ENCODE peak calls at places on chromosomes 16 and 17, in eight cellular contexts. N, V, H, I, K, X, C and Q are unnamed samples.

GRCh38 chr17:71975331-71975801 is 145.5 kb upstream of the SOX9 start:
- DNase-seq in N (no peak), K (no peak), H (no peak), V (no peak), X (peak), C (no peak), I (peak), Q (no peak)

GRCh38 chr17:66676421-66676820 is 158.5 kb upstream of the CACNG5 start:
- DNase-seq in K (no peak), X (no peak), I (peak), C (no peak), H (no peak), V (no peak), N (no peak), Q (no peak)

GRCh38 chr17:73521376-73521775 is 122.9 kb downstream of the SDK2 start:
- DNase-seq in K (no peak), X (no peak), N (no peak), V (no peak), C (no peak), H (no peak), I (no peak), Q (no peak)

GRCh38 chr16:31527617-31528287 is at the start of gene AHSP:
- DNase-seq in X (no peak), V (no peak), N (no peak), I (no peak), K (no peak), C (no peak), H (no peak), Q (no peak)

GRCh38 chr17:79496422-79497005 is 114.3 kb downstream of the RBFOX3 start:
- DNase-seq in V (no peak), N (no peak), H (no peak), K (no peak), X (no peak), C (no peak), I (no peak), Q (no peak)

GRCh38 chr16:84292032-84292431 is 2.6 kb upstream of the WFDC1 start:
- DNase-seq in K (no peak), H (no peak), N (no peak), I (no peak), C (no peak), V (no peak), X (no peak), Q (no peak)

GRCh38 chr16:11405331-11406176 is 60.3 kb downstream of the RMI2 start:
- DNase-seq in N (no peak), I (no peak), C (peak), H (no peak), K (no peak), V (no peak), X (no peak), Q (no peak)

GRCh38 chr16:89764711-89765201 is 43.4 kb downstream of the ZNF276 start:
- DNase-seq in V (peak), X (peak), C (peak), K (peak), N (no peak), I (peak), H (no peak), Q (no peak)

GRCh38 chr16:57669476-57670162 is 1.5 kb downstream of the ADGRG3 start:
- DNase-seq in C (no peak), H (no peak), X (no peak), N (no peak), K (peak), I (no peak), V (no peak), Q (no peak)

GRCh38 chr17:77299256-77300015 is 158.7 kb downstream of the SEC14L1 start:
- DNase-seq in H (no peak), C (no peak), V (no peak), I (no peak), N (no peak), K (no peak), X (no peak), Q (no peak)

GRCh38 chr16:18975109-18975508 is 8.6 kb upstream of the TMC7 start:
- DNase-seq in H (no peak), I (no peak), X (no peak), K (no peak), V (no peak), C (no peak), N (no peak), Q (no peak)

GRCh38 chr17:27403480-27404005 is 52.7 kb upstream of the KSR1 start:
- DNase-seq in X (no peak), K (no peak), H (no peak), C (no peak), I (no peak), N (no peak), V (no peak), Q (no peak)

GRCh38 chr17:81056352-81056751 is 21.4 kb downstream of the BAIAP2 start:
- DNase-seq in X (no peak), V (no peak), C (no peak), K (no peak), N (no peak), I (no peak), H (no peak), Q (no peak)

GRCh38 chr17:5630434-5630833 is 46.1 kb upstream of the NLRP1 start:
- DNase-seq in X (no peak), V (no peak), I (no peak), H (no peak), N (no peak), C (no peak), K (no peak), Q (no peak)

GRCh38 chr17:11205656-11206055 is 35.4 kb upstream of the SHISA6 start:
- DNase-seq in K (no peak), V (no peak), C (no peak), H (no peak), X (no peak), N (no peak), I (no peak), Q (no peak)

GRCh38 chr16:20763461-20764232 is at the start of gene ACSM3:
- DNase-seq in H (peak), N (no peak), I (peak), C (peak), K (peak), V (no peak), X (peak), Q (no peak)

GRCh38 chr17:79251824-79252223 is 177.2 kb downstream of the ENGASE start:
- DNase-seq in I (no peak), H (no peak), X (no peak), C (no peak), K (no peak), N (no peak), V (no peak), Q (no peak)

GRCh38 chr16:13909872-13910303 is 10.1 kb upstream of the ERCC4 start:
- DNase-seq in N (no peak), C (no peak), K (no peak), H (no peak), I (peak), X (peak), V (no peak), Q (no peak)

GRCh38 chr16:18953535-18953934 is 27.3 kb upstream of the SMG1 start:
- DNase-seq in I (no peak), V (no peak), N (no peak), K (no peak), C (no peak), X (no peak), H (no peak), Q (no peak)

GRCh38 chr17:29633886-29634285 is 11.2 kb upstream of the CORO6 start:
- DNase-seq in H (no peak), K (no peak), N (no peak), I (no peak), V (no peak), C (no peak), X (no peak), Q (no peak)

GRCh38 chr16:3857189-3858013 is 23.1 kb downstream of the CREBBP start:
- DNase-seq in X (peak), C (no peak), I (no peak), H (no peak), V (no peak), N (no peak), K (peak), Q (no peak)

GRCh38 chr17:32693135-32693897 is 183.6 kb downstream of the MYO1D start:
- DNase-seq in I (no peak), N (no peak), K (no peak), C (no peak), V (no peak), H (no peak), X (no peak), Q (peak)

GRCh38 chr16:35788381-35788780 is 2329.0 kb downstream of the TP53TG3F start:
- DNase-seq in V (no peak), H (no peak), N (no peak), I (no peak), X (no peak), K (no peak), C (no peak), Q (no peak)

GRCh38 chr16:89395150-89396142 is 94.9 kb downstream of the ANKRD11 start:
- DNase-seq in H (no peak), V (no peak), N (peak), C (no peak), I (peak), K (no peak), X (peak), Q (peak)

GRCh38 chr17:51119415-51120356 is 982 bp downstream of the SPAG9 start:
- DNase-seq in N (peak), K (peak), C (peak), I (peak), H (peak), V (no peak), X (peak), Q (peak)

GRCh38 chr17:57578608-57578990 is 166.5 kb downstream of the CCDC182 start:
- DNase-seq in X (no peak), V (no peak), N (no peak), I (no peak), K (no peak), H (no peak), C (no peak), Q (no peak)

GRCh38 chr17:14301761-14302401 is 1.0 kb downstream of the HS3ST3B1 start:
- DNase-seq in V (no peak), N (no peak), H (no peak), I (no peak), C (peak), X (no peak), K (peak), Q (no peak)

GRCh38 chr16:68605746-68606145 is 39.4 kb upstream of the CDH3 start:
- DNase-seq in K (no peak), X (no peak), V (no peak), H (no peak), I (peak), C (no peak), N (no peak), Q (no peak)

GRCh38 chr17:78411241-78411855 is 32.9 kb downstream of the PGS1 start:
- DNase-seq in N (no peak), I (no peak), H (no peak), V (no peak), C (no peak), K (no peak), X (no peak), Q (no peak)

GRCh38 chr16:54929090-54930033 is 1.3 kb upstream of the IRX5 start:
- DNase-seq in H (peak), V (peak), I (peak), N (peak), X (peak), K (peak), C (peak), Q (peak)

GRCh38 chr16:85485379-85485778 is 127.7 kb upstream of the GSE1 start:
- DNase-seq in H (no peak), X (no peak), V (no peak), K (no peak), C (no peak), N (no peak), I (no peak), Q (no peak)

DNA sequence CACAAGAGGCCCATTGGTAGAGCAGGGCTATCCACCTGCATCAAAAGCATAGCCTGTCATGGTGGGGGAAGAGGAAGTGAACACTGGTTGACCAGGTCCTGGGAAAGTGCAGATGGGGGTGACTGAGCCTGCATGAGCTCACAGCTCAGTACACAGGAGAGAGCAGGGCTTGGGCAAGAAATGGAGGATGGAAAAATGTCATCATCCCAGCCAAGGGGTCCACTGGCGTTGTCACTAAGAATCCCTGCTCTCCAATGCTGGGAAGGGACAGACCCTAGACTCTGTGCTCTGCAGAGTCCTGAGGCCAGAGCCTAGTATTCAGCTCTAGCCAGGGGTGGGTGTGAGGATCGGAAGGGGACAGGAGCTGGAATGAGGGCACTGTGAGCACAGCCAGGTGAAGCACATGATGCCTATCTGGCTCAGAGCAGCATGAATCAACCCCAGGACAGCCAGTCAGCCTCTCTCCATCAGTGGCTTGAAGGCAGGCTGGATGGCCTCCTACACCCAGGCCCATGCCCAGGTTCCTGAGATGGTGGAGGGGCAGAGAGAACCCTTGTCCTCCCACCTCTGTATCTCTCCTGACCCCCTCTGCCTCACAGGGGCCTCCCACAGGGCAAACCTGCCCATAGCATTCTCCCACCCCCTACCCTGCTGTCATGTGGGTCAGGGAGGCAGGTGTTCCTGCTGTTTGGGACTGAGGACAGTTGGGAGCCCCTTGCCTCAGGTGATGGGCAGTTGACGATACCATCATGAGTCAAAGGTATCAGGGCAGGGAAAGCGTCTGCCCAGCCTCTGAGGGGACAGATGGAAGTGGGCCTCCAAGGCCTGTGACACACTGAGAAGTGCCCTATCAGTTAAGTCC is 13.8 kb upstream of the CTCF start:
- DNase-seq in C (no peak), I (no peak), K (peak), N (no peak), V (no peak), X (no peak), H (no peak), Q (no peak)
- H3K27ac ChIP-seq in C (peak), I (peak), K (peak), N (no peak), V (peak), X (no peak), H (no peak), Q (peak)

GRCh38 chr17:60747069-60747808 is 69.6 kb downstream of the BCAS3 start:
- DNase-seq in C (no peak), K (no peak), N (no peak), H (peak), I (no peak), V (no peak), X (no peak), Q (no peak)
- H3K27ac ChIP-seq in C (no peak), K (no peak), N (peak), H (no peak), I (no peak), V (no peak), X (no peak), Q (peak)

GRCh38 chr17:46264456-46265198 is 30.3 kb upstream of the LRRC37A start:
- DNase-seq in V (no peak), K (no peak), I (no peak), X (no peak), N (no peak), H (no peak), C (peak), Q (no peak)
- H3K27ac ChIP-seq in V (no peak), K (no peak), I (no peak), X (no peak), N (no peak), H (no peak), C (peak), Q (no peak)

GRCh38 chr17:65078441-65079160 is 22.1 kb upstream of the GNA13 start:
- DNase-seq in C (no peak), V (no peak), X (no peak), N (no peak), K (no peak), H (no peak), I (no peak), Q (no peak)
- H3K27ac ChIP-seq in C (no peak), V (peak), X (no peak), N (no peak), K (no peak), H (no peak), I (peak), Q (peak)